ENCODE peak calls at places on chromosomes 6 and 20, in seven cellular contexts. N is MCF 10A, F is progenitor cell of endocrine pancreas, U is GM13977, Y is left ventricle myocardium inferior, A is HFFc6, L is nephron progenitor cell. E is an unnamed sample.

GRCh38 chr20:32067234-32067821 is 15.3 kb downstream of the HCK start:
- DNase-seq in L (no peak), Y (no peak), N (peak), F (no peak), A (peak), U (no peak), E (no peak)

GRCh38 chr20:57564951-57565642 is 4.2 kb downstream of the PCK1 start:
- DNase-seq in N (no peak), U (no peak), Y (no peak), F (no peak), A (no peak), L (no peak), E (no peak)

GRCh38 chr6:122660296-122660695 is 50.1 kb downstream of the PKIB start:
- DNase-seq in Y (no peak), L (no peak), F (no peak), U (no peak), A (no peak), N (no peak), E (no peak)

GRCh38 chr6:148509152-148509571 is 166.5 kb downstream of the SASH1 start:
- DNase-seq in A (peak), Y (no peak), N (no peak), F (no peak), L (no peak), U (no peak), E (no peak)

GRCh38 chr6:131062245-131063027 is 609 bp downstream of the EPB41L2 start:
- DNase-seq in L (peak), F (no peak), A (no peak), N (peak), Y (no peak), U (peak), E (peak)

GRCh38 chr6:152364846-152365245 is 272.3 kb downstream of the SYNE1 start:
- DNase-seq in F (no peak), U (no peak), Y (no peak), A (no peak), N (no peak), L (no peak), E (no peak)

GRCh38 chr6:170027111-170028043 is 263.5 kb downstream of the DLL1 start:
- DNase-seq in U (no peak), N (no peak), A (no peak), Y (no peak), F (no peak), L (no peak), E (no peak)

GRCh38 chr20:15992564-15992963 is 580.7 kb downstream of the KIF16B start:
- DNase-seq in N (peak), L (no peak), U (no peak), F (no peak), A (no peak), Y (no peak), E (no peak)

GRCh38 chr20:35821807-35822242 is 50.0 kb downstream of the PHF20 start:
- DNase-seq in A (peak), L (no peak), N (peak), Y (no peak), F (no peak), U (no peak), E (no peak)

GRCh38 chr6:118509009-118509617 is 39.0 kb upstream of the PLN start:
- DNase-seq in F (no peak), U (no peak), N (peak), A (peak), L (no peak), Y (no peak), E (no peak)

GRCh38 chr6:113858067-113858604 is 991 bp downstream of the MARCKS start:
- DNase-seq in N (peak), Y (peak), U (peak), L (peak), A (peak), F (peak), E (peak)

GRCh38 chr6:20266851-20267608 is 54.8 kb upstream of the MBOAT1 start:
- DNase-seq in Y (no peak), U (peak), L (no peak), A (no peak), N (peak), F (no peak), E (no peak)

GRCh38 chr6:33000053-33000452 is 9.3 kb downstream of the HLA-DOA start:
- DNase-seq in Y (no peak), A (no peak), U (peak), F (no peak), L (no peak), N (peak), E (peak)

GRCh38 chr6:20509211-20509610 is 25.0 kb upstream of the CDKAL1 start:
- DNase-seq in Y (no peak), L (peak), N (no peak), U (no peak), F (no peak), A (no peak), E (no peak)

GRCh38 chr6:156899532-156899931 is 122.4 kb downstream of the ARID1B start:
- DNase-seq in A (no peak), U (no peak), L (no peak), N (no peak), Y (no peak), F (no peak), E (no peak)

GRCh38 chr20:37198962-37199660 is 19.8 kb upstream of the MROH8 start:
- DNase-seq in L (no peak), Y (no peak), N (no peak), F (no peak), A (no peak), U (no peak), E (no peak)

GRCh38 chr6:96886519-96886918 is 11.2 kb downstream of the NDUFAF4 start:
- DNase-seq in U (no peak), F (no peak), N (no peak), L (no peak), Y (no peak), A (no peak), E (no peak)

GRCh38 chr6:143196525-143197225 is 136.0 kb downstream of the AIG1 start:
- DNase-seq in N (no peak), L (peak), F (no peak), A (peak), U (no peak), Y (no peak), E (no peak)

GRCh38 chr20:1108437-1108920 is 9.9 kb upstream of the PSMF1 start:
- DNase-seq in Y (peak), U (peak), N (peak), F (peak), A (peak), L (peak), E (peak)

GRCh38 chr6:170080169-170080827 is 210.6 kb downstream of the DLL1 start:
- DNase-seq in L (no peak), N (no peak), Y (peak), U (no peak), F (no peak), A (no peak), E (peak)

GRCh38 chr20:21677781-21678180 is 27.7 kb upstream of the PAX1 start:
- DNase-seq in N (no peak), Y (no peak), U (no peak), L (no peak), F (no peak), A (no peak), E (no peak)

GRCh38 chr6:162942860-162943259 is 215.1 kb downstream of the PACRG start:
- DNase-seq in U (no peak), Y (no peak), L (no peak), A (peak), F (no peak), N (peak), E (no peak)

GRCh38 chr6:5208491-5208890 is 52.3 kb downstream of the LYRM4 start:
- DNase-seq in U (no peak), Y (no peak), F (no peak), A (no peak), L (no peak), N (no peak), E (no peak)

GRCh38 chr6:148508401-148509151 is 165.9 kb downstream of the SASH1 start:
- DNase-seq in Y (no peak), A (peak), L (no peak), N (no peak), U (no peak), F (no peak), E (no peak)

GRCh38 chr6:143556529-143556928 is 45.0 kb upstream of the FUCA2 start:
- DNase-seq in A (peak), L (no peak), N (no peak), F (no peak), U (no peak), Y (no peak), E (no peak)

GRCh38 chr6:63549076-63549475 is 23.2 kb upstream of the LOC128125822 start:
- DNase-seq in U (no peak), Y (no peak), L (no peak), N (no peak), A (no peak), F (no peak), E (no peak)

GRCh38 chr20:12084482-12084881 is 166.8 kb downstream of the BTBD3 start:
- DNase-seq in L (no peak), A (no peak), Y (no peak), N (no peak), F (no peak), U (no peak), E (no peak)

DNA sequence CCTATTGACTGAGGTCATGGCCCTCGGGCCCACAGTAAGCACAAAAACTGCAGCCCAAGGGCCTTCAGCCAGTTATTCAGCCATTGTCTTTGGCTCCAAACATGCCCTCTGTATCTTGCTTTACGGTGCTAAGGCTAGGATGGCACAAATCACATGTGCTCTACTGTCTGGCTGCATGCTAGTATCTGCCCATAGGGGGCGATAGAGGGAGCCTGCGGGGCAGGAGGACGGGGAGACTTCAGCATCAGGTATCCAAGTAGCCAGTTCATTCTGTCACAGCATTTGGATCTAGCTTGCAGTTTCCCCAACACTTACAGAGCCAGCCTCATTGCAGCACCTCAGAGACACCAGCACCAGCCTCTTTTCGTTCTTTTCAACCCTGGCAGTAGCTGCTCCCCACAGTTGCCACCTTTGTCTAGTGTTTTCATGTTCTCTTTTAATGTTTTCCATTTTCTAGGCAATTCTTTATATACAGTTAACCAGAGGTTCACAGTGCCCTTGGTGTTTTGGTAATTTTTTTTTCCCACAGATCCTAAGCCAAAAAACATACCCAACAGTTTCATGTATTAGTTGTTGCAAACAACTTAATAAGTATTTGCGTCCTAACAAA is 705.9 kb downstream of the PTPRT start:
- DNase-seq in U (no peak), N (no peak), Y (no peak), F (no peak), L (peak), A (no peak), E (no peak)
- TF ChIP-seq CTCF in U (peak), N (no peak), Y (peak), F (peak), L (peak), A (peak), E (no peak)

GRCh38 chr6:34772940-34773339 is 15.6 kb downstream of the SNRPC start:
- DNase-seq in A (no peak), Y (no peak), L (no peak), F (no peak), U (no peak), N (no peak), E (no peak)

GRCh38 chr6:34774967-34775366 is 16.9 kb upstream of the BLTP3A start:
- DNase-seq in Y (no peak), A (no peak), L (no peak), U (no peak), N (no peak), F (no peak), E (no peak)

GRCh38 chr6:34773906-34774305 is 16.6 kb downstream of the SNRPC start:
- DNase-seq in L (no peak), A (no peak), Y (no peak), U (no peak), F (no peak), N (no peak), E (no peak)

GRCh38 chr6:34768148-34768547 is 10.8 kb downstream of the SNRPC start:
- DNase-seq in Y (no peak), N (no peak), F (no peak), A (no peak), U (no peak), L (no peak), E (no peak)

GRCh38 chr6:34771727-34772126 is 14.4 kb downstream of the SNRPC start:
- DNase-seq in Y (no peak), L (no peak), U (no peak), A (peak), F (no peak), N (no peak), E (no peak)
- TF ChIP-seq CTCF in Y (no peak), L (no peak), U (no peak), A (peak), F (no peak), N (no peak), E (no peak)

DNA sequence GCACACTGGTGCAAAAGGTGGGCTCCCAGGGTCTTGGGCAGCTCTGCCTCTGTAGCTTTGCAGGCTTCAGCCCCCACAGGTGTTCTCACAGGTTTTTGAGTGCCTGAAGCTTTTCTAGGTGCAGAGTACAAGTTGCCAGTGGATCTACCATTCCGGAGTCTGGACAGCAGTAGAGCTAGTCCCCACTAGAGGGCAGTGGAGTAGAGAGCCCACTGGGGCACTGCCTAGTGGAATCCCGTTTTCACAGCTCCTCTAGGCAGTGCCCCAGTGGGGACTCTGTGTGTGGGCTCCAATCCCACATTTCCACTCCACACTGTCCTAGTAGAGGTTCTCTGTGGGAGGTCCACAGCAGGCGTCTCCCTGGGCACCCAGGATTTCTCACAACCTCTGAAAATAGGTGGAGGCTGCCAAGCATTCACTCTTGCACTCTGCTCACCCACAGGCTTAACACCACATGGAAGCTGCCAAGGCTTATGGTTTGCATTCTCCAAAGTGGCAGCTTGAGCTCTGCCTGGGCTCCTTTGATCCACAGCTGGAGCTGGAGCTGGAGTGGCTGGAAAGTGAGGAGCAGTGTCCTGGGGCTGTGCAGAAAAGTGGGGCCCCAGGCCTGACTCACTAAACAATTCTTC is 86.3 kb upstream of the PROKR2 start:
- DNase-seq in A (peak), N (peak), F (peak), Y (no peak), L (peak), U (peak), E (peak)
- TF ChIP-seq CTCF in A (peak), N (peak), F (peak), Y (peak), L (peak), U (peak), E (peak)

GRCh38 chr6:35184580-35185301 is 29.0 kb upstream of the SCUBE3 start:
- DNase-seq in L (no peak), U (no peak), F (no peak), A (no peak), N (no peak), Y (no peak), E (no peak)
- TF ChIP-seq CTCF in L (no peak), U (no peak), F (no peak), A (no peak), N (no peak), Y (no peak), E (no peak)

DNA sequence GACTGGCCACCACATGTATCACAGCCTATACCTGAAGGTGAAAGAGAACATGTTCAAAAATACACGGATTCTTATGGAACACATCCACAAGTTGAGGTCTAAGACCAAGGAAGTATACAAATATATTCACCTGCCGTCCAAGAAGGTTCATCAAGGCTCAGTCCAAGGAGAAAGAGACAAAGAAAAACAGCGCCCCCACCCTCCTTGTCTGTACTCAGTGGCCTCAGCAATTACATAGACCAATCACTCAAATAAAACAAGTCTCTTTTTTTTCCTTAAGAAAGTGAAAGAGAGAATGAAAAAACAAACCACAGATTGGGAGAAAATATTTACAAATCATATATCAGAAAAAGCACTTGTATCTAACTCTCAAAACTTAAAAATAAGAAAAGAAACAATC is 19.5 kb downstream of the CPXM1 start:
- DNase-seq in U (no peak), N (no peak), F (no peak), A (no peak), Y (no peak), L (no peak), E (no peak)
- TF ChIP-seq CTCF in U (no peak), N (no peak), F (no peak), A (no peak), Y (no peak), L (no peak), E (no peak)

GRCh38 chr6:139376054-139376355 is 1.6 kb upstream of the CITED2 start:
- DNase-seq in L (no peak), Y (peak), U (no peak), A (no peak), F (no peak), N (no peak), E (no peak)

GRCh38 chr6:139376604-139377218 is 2.3 kb upstream of the CITED2 start:
- DNase-seq in L (no peak), U (no peak), F (no peak), N (peak), Y (no peak), A (peak), E (no peak)

GRCh38 chr6:139374357-139375238 is at the start of gene CITED2:
- DNase-seq in F (peak), L (peak), U (peak), Y (peak), N (peak), A (peak), E (peak)

GRCh38 chr6:139373928-139374356 is 506 bp downstream of the CITED2 start:
- DNase-seq in A (no peak), L (no peak), U (peak), Y (no peak), F (peak), N (no peak), E (no peak)

DNA sequence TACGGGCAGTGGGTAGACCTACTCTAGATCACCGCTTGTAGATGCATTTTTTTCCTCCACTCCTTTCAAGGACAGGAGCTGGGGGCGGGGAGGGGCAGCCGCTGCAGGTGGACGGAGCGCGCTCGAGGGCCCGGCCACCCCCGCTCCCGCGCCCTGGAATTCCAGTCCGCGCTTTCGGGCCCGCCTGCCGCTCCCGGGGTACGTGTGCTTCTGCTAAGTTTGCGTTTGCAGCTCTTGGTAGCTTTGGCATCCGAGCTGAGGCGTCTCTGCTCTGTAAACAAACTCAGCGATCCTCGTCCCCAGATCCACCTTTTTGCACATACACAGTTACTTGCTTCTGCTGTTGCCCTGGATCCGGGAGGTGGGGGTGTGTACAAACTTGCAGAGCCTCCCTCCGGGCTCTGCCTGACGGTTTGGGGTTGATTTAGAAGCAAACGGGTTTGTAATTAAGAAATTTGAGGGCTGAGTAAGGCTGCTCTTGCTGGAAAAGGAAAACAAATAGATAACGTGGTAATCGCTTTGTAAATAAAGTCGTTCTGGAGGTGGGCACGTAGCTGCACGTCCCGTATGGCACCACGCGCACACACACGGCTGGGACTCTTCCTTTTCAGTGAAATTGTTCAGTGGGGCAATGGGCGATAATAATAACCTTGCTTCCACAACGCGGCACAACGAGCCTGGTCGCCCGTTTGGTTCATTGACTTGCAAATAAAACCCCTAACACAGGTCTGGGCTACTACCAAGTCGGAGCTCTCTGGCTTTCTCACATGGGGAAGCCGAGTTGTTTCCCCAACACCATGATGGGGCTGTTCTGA is 998 bp upstream of the CITED2 start:
- DNase-seq in A (peak), N (peak), L (peak), F (peak), Y (peak), U (peak), E (peak)
- TF ChIP-seq CTCF in A (peak), N (no peak), L (no peak), F (no peak), Y (no peak), U (no peak), E (no peak)

GRCh38 chr6:16712931-16713484 is 48.3 kb downstream of the ATXN1 start:
- DNase-seq in A (peak), L (no peak), U (no peak), F (no peak), N (peak), Y (peak), E (no peak)
- TF ChIP-seq CTCF in A (peak), L (no peak), U (peak), F (peak), N (no peak), Y (no peak), E (peak)